ENCODE peak calls at places on chromosomes 11 and 22, in ten cellular contexts. F is EL; H is T-cell; I is DMS79; X is kidney; S is stimulated activated CD4-positive, alpha-beta T cell treated with anti-CD3 and anti-CD28 coated beads, Interleukin-15, amount 100 ng/mL, for 24 hours; T is AG09309; G is Daoy; L is sciatic nerve; D is pulmonary artery endothelial cell. Q is an unnamed sample.

GRCh38 chr11:129950319-129951034 is 52.2 kb downstream of the PRDM10 start:
- DNase-seq in S (no peak), D (peak; percentile 61), X (peak; percentile 74), I (no peak), L (peak; percentile 74), H (no peak), G (no peak), T (no peak), F (no peak), Q (no peak)

GRCh38 chr22:46390105-46390651 is 54.7 kb downstream of the TRMU start:
- DNase-seq in H (no peak), D (no peak), L (no peak), I (no peak), S (no peak), G (no peak), T (no peak), F (no peak), X (peak; percentile 60), Q (no peak)

GRCh38 chr11:104999716-105000115 is 23.3 kb downstream of the CASP5 start:
- DNase-seq in I (no peak), D (no peak), F (no peak), T (no peak), G (no peak), S (no peak), X (no peak), L (no peak), H (no peak), Q (no peak)

GRCh38 chr22:39314251-39314971 is 5.0 kb downstream of the RPL3 start:
- DNase-seq in T (no peak), D (no peak), F (peak; percentile 42), S (peak; percentile 38), H (no peak), G (no peak), X (no peak), L (no peak), I (no peak), Q (no peak)

GRCh38 chr11:61896665-61897386 is 5.5 kb upstream of the FADS3 start:
- DNase-seq in T (no peak), H (no peak), X (no peak), G (no peak), L (no peak), I (no peak), D (no peak), F (no peak), S (no peak), Q (no peak)

GRCh38 chr22:19844423-19845368 is 10.0 kb downstream of the GNB1L start:
- DNase-seq in X (peak; percentile 88), L (peak; percentile 72), I (no peak), T (peak; percentile 14), G (peak; percentile 68), D (peak; percentile 60), F (peak; percentile 82), H (no peak), S (peak; percentile 36), Q (no peak)

GRCh38 chr11:2302280-2302843 is 549 bp downstream of the TSPAN32 start:
- DNase-seq in S (peak; percentile 45), G (no peak), I (no peak), D (no peak), L (no peak), T (no peak), X (peak; percentile 70), H (no peak), F (no peak), Q (peak; percentile 84)

GRCh38 chr22:36870250-36870649 is 9.4 kb downstream of the NCF4 start:
- DNase-seq in D (no peak), H (no peak), X (peak; percentile 59), S (no peak), I (no peak), F (no peak), L (no peak), T (no peak), G (peak; percentile 47), Q (peak; percentile 59)

GRCh38 chr22:37675930-37676571 is 615 bp downstream of the LGALS1 start:
- DNase-seq in L (peak; percentile 82), F (peak; percentile 41), I (no peak), X (no peak), H (no peak), S (peak; percentile 48), D (no peak), G (peak; percentile 43), T (no peak), Q (no peak)

GRCh38 chr11:10809373-10810199 is 860 bp upstream of the EIF4G2 start:
- DNase-seq in T (peak; percentile 56), X (no peak), S (peak; percentile 63), H (peak; percentile 33), F (peak; percentile 85), D (peak; percentile 37), G (peak; percentile 88), I (no peak), L (no peak), Q (no peak)

GRCh38 chr22:29625090-29625825 is 21.8 kb downstream of the NF2 start:
- DNase-seq in T (peak; percentile 64), X (no peak), I (no peak), F (peak; percentile 90), D (peak; percentile 50), S (peak; percentile 48), H (peak; percentile 18), G (peak; percentile 78), L (peak; percentile 65), Q (no peak)

GRCh38 chr11:3230636-3231549 is 1.3 kb downstream of the MRGPRE start:
- DNase-seq in X (no peak), G (no peak), T (no peak), I (no peak), D (no peak), H (no peak), L (no peak), F (no peak), S (no peak), Q (no peak)

GRCh38 chr22:40597541-40598453 is 38.7 kb downstream of the MRTFA start:
- DNase-seq in G (no peak), S (no peak), I (no peak), X (no peak), T (no peak), L (no peak), D (no peak), F (peak; percentile 40), H (no peak), Q (no peak)

GRCh38 chr22:20741634-20742581 is 32.0 kb upstream of the SERPIND1 start:
- DNase-seq in I (no peak), G (no peak), L (no peak), H (peak; percentile 12), D (no peak), T (no peak), X (peak; percentile 68), F (peak; percentile 35), S (peak; percentile 31), Q (no peak)

GRCh38 chr22:19622061-19622441 is 92.3 kb upstream of the SEPTIN5 start:
- DNase-seq in G (no peak), I (no peak), H (no peak), T (no peak), D (no peak), L (no peak), S (no peak), X (peak; percentile 73), F (no peak), Q (no peak)

GRCh38 chr11:63858628-63859550 is 20.0 kb downstream of the MARK2 start:
- DNase-seq in F (peak; percentile 59), L (no peak), T (no peak), D (peak; percentile 30), I (no peak), G (no peak), S (no peak), H (no peak), X (no peak), Q (no peak)

GRCh38 chr11:96817488-96817887 is 427.7 kb downstream of the JRKL start:
- DNase-seq in L (no peak), X (no peak), I (no peak), G (no peak), D (no peak), H (no peak), S (no peak), F (peak; percentile 0), T (no peak), Q (no peak)

Q was measured in mesenteric fat pad.